ENCODE peak calls at places on chromosome 12, in eight cellular contexts. P, W, N, S, J, I, Y and B are unnamed samples.

GRCh38 chr12:119299130-119299529 is 35.4 kb upstream of the CCDC60 start:
- DNase-seq in S (no peak), J (no peak), N (no peak), I (no peak), Y (no peak), P (no peak), W (no peak), B (no peak)

GRCh38 chr12:115599251-115599811 is 678.2 kb downstream of the MED13L start:
- DNase-seq in S (no peak), J (no peak), P (no peak), N (no peak), W (no peak), I (no peak), Y (peak; percentile 85), B (no peak)

GRCh38 chr12:26226629-26227375 is 31.4 kb downstream of the SSPN start:
- DNase-seq in P (peak; percentile 1), Y (peak; percentile 90), W (no peak), N (no peak), I (no peak), S (peak; percentile 46), J (peak; percentile 34), B (no peak)

GRCh38 chr12:131222271-131223139 is 268.8 kb downstream of the ADGRD1 start:
- DNase-seq in P (peak; percentile 29), W (no peak), N (no peak), S (no peak), Y (no peak), I (no peak), J (peak; percentile 47), B (no peak)

GRCh38 chr12:41956353-41956752 is 188.3 kb downstream of the GXYLT1 start:
- DNase-seq in I (no peak), W (no peak), J (no peak), Y (no peak), N (no peak), S (no peak), P (no peak), B (no peak)

GRCh38 chr12:121575952-121576615 is 4.7 kb downstream of the KDM2B start:
- DNase-seq in P (no peak), I (no peak), Y (peak; percentile 55), W (no peak), J (no peak), N (no peak), S (no peak), B (no peak)

GRCh38 chr12:98470469-98471082 is 44.8 kb upstream of the TMPO start:
- DNase-seq in I (no peak), Y (peak; percentile 71), W (no peak), N (no peak), S (no peak), J (peak; percentile 71), P (no peak), B (no peak)

GRCh38 chr12:127802271-127802670 is 464.7 kb upstream of the TMEM132C start:
- DNase-seq in Y (no peak), P (no peak), J (no peak), N (no peak), S (no peak), I (no peak), W (no peak), B (no peak)

GRCh38 chr12:123036471-123037285 is 56.2 kb downstream of the ARL6IP4 start:
- DNase-seq in W (no peak), N (no peak), P (no peak), S (no peak), J (no peak), Y (peak; percentile 55), I (no peak), B (no peak)

GRCh38 chr12:97482153-97482693 is 19.6 kb downstream of the RMST start:
- DNase-seq in P (no peak), J (no peak), I (no peak), W (no peak), N (no peak), S (no peak), Y (no peak), B (no peak)

GRCh38 chr12:105522166-105522825 is 191.8 kb downstream of the C12orf75 start:
- DNase-seq in N (no peak), J (peak; percentile 1), W (no peak), I (no peak), Y (no peak), S (peak; percentile 16), P (no peak), B (no peak)

GRCh38 chr12:122964439-122965257 is 1.6 kb downstream of the ABCB9 start:
- DNase-seq in W (no peak), N (no peak), S (no peak), I (no peak), Y (peak; percentile 71), J (no peak), P (no peak), B (no peak)

GRCh38 chr12:70831538-70831937 is 89.0 kb downstream of the PTPRR start:
- DNase-seq in W (no peak), S (peak; percentile 8), I (no peak), Y (no peak), P (no peak), N (no peak), J (peak; percentile 36), B (peak; percentile 41)

GRCh38 chr12:28099862-28100261 is 90.4 kb upstream of the CCDC91 start:
- DNase-seq in P (no peak), W (no peak), J (no peak), S (no peak), Y (no peak), I (no peak), N (no peak), B (no peak)

GRCh38 chr12:104627231-104627974 is 170.7 kb downstream of the CHST11 start:
- DNase-seq in S (no peak), I (no peak), P (no peak), Y (no peak), N (no peak), J (no peak), W (no peak), B (no peak)

GRCh38 chr12:27279836-27280235 is 35.8 kb downstream of the STK38L start:
- DNase-seq in W (no peak), Y (no peak), P (no peak), J (no peak), S (no peak), N (no peak), I (no peak), B (no peak)

GRCh38 chr12:5509557-5509956 is 77.6 kb downstream of the NTF3 start:
- DNase-seq in N (no peak), S (no peak), W (no peak), J (no peak), I (no peak), P (no peak), Y (no peak), B (no peak)

GRCh38 chr12:94799136-94799535 is 148.8 kb upstream of the TMCC3 start:
- DNase-seq in J (no peak), N (no peak), W (no peak), S (no peak), Y (no peak), I (no peak), P (no peak), B (no peak)

GRCh38 chr12:113302925-113303640 is 31.8 kb downstream of the SLC8B1 start:
- DNase-seq in N (no peak), P (no peak), J (no peak), W (no peak), I (no peak), S (no peak), Y (no peak), B (no peak)

GRCh38 chr12:69007166-69007857 is 74.3 kb upstream of the CPM start:
- DNase-seq in W (no peak), Y (peak; percentile 67), P (no peak), J (peak; percentile 53), S (peak; percentile 69), N (no peak), I (no peak), B (no peak)

GRCh38 chr12:44246481-44247105 is 410.7 kb downstream of the TMEM117 start:
- DNase-seq in I (no peak), J (no peak), N (no peak), W (no peak), P (no peak), Y (no peak), S (no peak), B (no peak)

GRCh38 chr12:55036326-55036725 is 16.6 kb downstream of the NEUROD4 start:
- DNase-seq in S (no peak), P (no peak), J (no peak), W (no peak), Y (no peak), I (no peak), N (no peak), B (no peak)